ENCODE peak calls at places on chromosomes 6 and 20, in five cellular contexts. One of them, this sample, is unnamed.

GRCh38 chr20:43919686-43920403 is 5.2 kb downstream of the TOX2 start:
- DNase-seq in CD8-positive, alpha-beta T cell: no peak
- DNase-seq in upper lobe of right lung: peak
- DNase-seq in Peyer's patch: no peak
- DNase-seq in ovary: no peak
- DNase-seq in this sample: no peak

GRCh38 chr6:32488085-32488484 is 42.0 kb downstream of the HLA-DRB5 start:
- DNase-seq in CD8-positive, alpha-beta T cell: no peak
- DNase-seq in upper lobe of right lung: no peak
- DNase-seq in Peyer's patch: no peak
- DNase-seq in ovary: no peak
- DNase-seq in this sample: no peak

GRCh38 chr6:116158641-116159040 is 32.7 kb upstream of the COL10A1 start:
- DNase-seq in CD8-positive, alpha-beta T cell: no peak
- DNase-seq in upper lobe of right lung: no peak
- DNase-seq in Peyer's patch: no peak
- DNase-seq in ovary: no peak
- DNase-seq in this sample: no peak

GRCh38 chr6:13159295-13159694 is 169.0 kb downstream of the TBC1D7 start:
- DNase-seq in CD8-positive, alpha-beta T cell: no peak
- DNase-seq in upper lobe of right lung: no peak
- DNase-seq in Peyer's patch: no peak
- DNase-seq in ovary: no peak
- DNase-seq in this sample: no peak

GRCh38 chr6:33702345-33702977 is 9.0 kb downstream of the UQCC2 start:
- DNase-seq in CD8-positive, alpha-beta T cell: no peak
- DNase-seq in upper lobe of right lung: peak
- DNase-seq in Peyer's patch: peak
- DNase-seq in ovary: no peak
- DNase-seq in this sample: peak

GRCh38 chr6:130406935-130407532 is 41.2 kb downstream of the TMEM200A start:
- DNase-seq in CD8-positive, alpha-beta T cell: no peak
- DNase-seq in upper lobe of right lung: no peak
- DNase-seq in Peyer's patch: no peak
- DNase-seq in ovary: no peak
- DNase-seq in this sample: no peak

GRCh38 chr6:155883741-155884140 is 428.1 kb upstream of the NOX3 start:
- DNase-seq in CD8-positive, alpha-beta T cell: no peak
- DNase-seq in upper lobe of right lung: no peak
- DNase-seq in Peyer's patch: no peak
- DNase-seq in ovary: peak
- DNase-seq in this sample: no peak

GRCh38 chr6:74597266-74597665 is 608.6 kb downstream of the COL12A1 start:
- DNase-seq in CD8-positive, alpha-beta T cell: no peak
- DNase-seq in upper lobe of right lung: no peak
- DNase-seq in Peyer's patch: no peak
- DNase-seq in ovary: no peak
- DNase-seq in this sample: no peak

GRCh38 chr6:88220493-88220892 is 54.3 kb upstream of the CNR1 start:
- DNase-seq in CD8-positive, alpha-beta T cell: no peak
- DNase-seq in upper lobe of right lung: no peak
- DNase-seq in Peyer's patch: no peak
- DNase-seq in ovary: no peak
- DNase-seq in this sample: no peak

GRCh38 chr6:160523223-160523622 is 140.9 kb downstream of the LPA start:
- DNase-seq in CD8-positive, alpha-beta T cell: no peak
- DNase-seq in upper lobe of right lung: no peak
- DNase-seq in Peyer's patch: no peak
- DNase-seq in ovary: no peak
- DNase-seq in this sample: no peak

GRCh38 chr20:31494131-31494530 is 19.0 kb downstream of the REM1 start:
- DNase-seq in CD8-positive, alpha-beta T cell: no peak
- DNase-seq in upper lobe of right lung: no peak
- DNase-seq in Peyer's patch: no peak
- DNase-seq in ovary: peak
- DNase-seq in this sample: peak

GRCh38 chr6:19851273-19852089 is 14.3 kb downstream of the ID4 start:
- DNase-seq in CD8-positive, alpha-beta T cell: no peak
- DNase-seq in upper lobe of right lung: no peak
- DNase-seq in Peyer's patch: no peak
- DNase-seq in ovary: peak
- DNase-seq in this sample: no peak

GRCh38 chr6:25629202-25629584 is 22.8 kb upstream of the SCGN start:
- DNase-seq in CD8-positive, alpha-beta T cell: no peak
- DNase-seq in upper lobe of right lung: no peak
- DNase-seq in Peyer's patch: no peak
- DNase-seq in ovary: no peak
- DNase-seq in this sample: no peak

GRCh38 chr20:29452186-29452585 is 1805.3 kb upstream of the DEFB115 start:
- DNase-seq in CD8-positive, alpha-beta T cell: no peak
- DNase-seq in upper lobe of right lung: no peak
- DNase-seq in Peyer's patch: no peak
- DNase-seq in ovary: no peak
- DNase-seq in this sample: no peak

GRCh38 chr20:36493801-36494114 is 47.6 kb upstream of the MYL9 start:
- DNase-seq in CD8-positive, alpha-beta T cell: no peak
- DNase-seq in upper lobe of right lung: no peak
- DNase-seq in Peyer's patch: no peak
- DNase-seq in ovary: peak
- DNase-seq in this sample: no peak

GRCh38 chr20:14065774-14066173 is 70.5 kb downstream of the MACROD2 start:
- DNase-seq in CD8-positive, alpha-beta T cell: no peak
- DNase-seq in upper lobe of right lung: no peak
- DNase-seq in Peyer's patch: no peak
- DNase-seq in ovary: no peak
- DNase-seq in this sample: no peak

GRCh38 chr6:85347787-85348186 is 102.1 kb upstream of the NT5E start:
- DNase-seq in CD8-positive, alpha-beta T cell: no peak
- DNase-seq in upper lobe of right lung: no peak
- DNase-seq in Peyer's patch: no peak
- DNase-seq in ovary: no peak
- DNase-seq in this sample: no peak

GRCh38 chr6:32666420-32667300 is at the start of gene HLA-DQB1:
- DNase-seq in CD8-positive, alpha-beta T cell: peak
- DNase-seq in upper lobe of right lung: no peak
- DNase-seq in Peyer's patch: no peak
- DNase-seq in ovary: no peak
- DNase-seq in this sample: no peak

GRCh38 chr6:53928641-53929339 is 134.0 kb downstream of the LRRC1 start:
- DNase-seq in CD8-positive, alpha-beta T cell: no peak
- DNase-seq in upper lobe of right lung: no peak
- DNase-seq in Peyer's patch: no peak
- DNase-seq in ovary: no peak
- DNase-seq in this sample: no peak

GRCh38 chr6:3911614-3912336 is 62.6 kb downstream of the FAM50B start:
- DNase-seq in CD8-positive, alpha-beta T cell: no peak
- DNase-seq in upper lobe of right lung: no peak
- DNase-seq in Peyer's patch: no peak
- DNase-seq in ovary: peak
- DNase-seq in this sample: peak

GRCh38 chr6:130560231-130560630 is 194.4 kb downstream of the TMEM200A start:
- DNase-seq in CD8-positive, alpha-beta T cell: no peak
- DNase-seq in upper lobe of right lung: no peak
- DNase-seq in Peyer's patch: no peak
- DNase-seq in ovary: no peak
- DNase-seq in this sample: no peak

GRCh38 chr6:169230322-169230665 is 23.4 kb downstream of the THBS2 start:
- DNase-seq in CD8-positive, alpha-beta T cell: no peak
- DNase-seq in upper lobe of right lung: no peak
- DNase-seq in Peyer's patch: no peak
- DNase-seq in ovary: peak
- DNase-seq in this sample: no peak

GRCh38 chr6:169230923-169231789 is 22.5 kb downstream of the THBS2 start:
- DNase-seq in CD8-positive, alpha-beta T cell: no peak
- DNase-seq in upper lobe of right lung: no peak
- DNase-seq in Peyer's patch: no peak
- DNase-seq in ovary: no peak
- DNase-seq in this sample: no peak

GRCh38 chr6:169231790-169232506 is 21.7 kb downstream of the THBS2 start:
- DNase-seq in CD8-positive, alpha-beta T cell: no peak
- DNase-seq in upper lobe of right lung: no peak
- DNase-seq in Peyer's patch: no peak
- DNase-seq in ovary: peak
- DNase-seq in this sample: no peak

GRCh38 chr6:169227116-169227515 is 26.5 kb downstream of the THBS2 start:
- DNase-seq in CD8-positive, alpha-beta T cell: no peak
- DNase-seq in upper lobe of right lung: no peak
- DNase-seq in Peyer's patch: no peak
- DNase-seq in ovary: no peak
- DNase-seq in this sample: no peak

DNA sequence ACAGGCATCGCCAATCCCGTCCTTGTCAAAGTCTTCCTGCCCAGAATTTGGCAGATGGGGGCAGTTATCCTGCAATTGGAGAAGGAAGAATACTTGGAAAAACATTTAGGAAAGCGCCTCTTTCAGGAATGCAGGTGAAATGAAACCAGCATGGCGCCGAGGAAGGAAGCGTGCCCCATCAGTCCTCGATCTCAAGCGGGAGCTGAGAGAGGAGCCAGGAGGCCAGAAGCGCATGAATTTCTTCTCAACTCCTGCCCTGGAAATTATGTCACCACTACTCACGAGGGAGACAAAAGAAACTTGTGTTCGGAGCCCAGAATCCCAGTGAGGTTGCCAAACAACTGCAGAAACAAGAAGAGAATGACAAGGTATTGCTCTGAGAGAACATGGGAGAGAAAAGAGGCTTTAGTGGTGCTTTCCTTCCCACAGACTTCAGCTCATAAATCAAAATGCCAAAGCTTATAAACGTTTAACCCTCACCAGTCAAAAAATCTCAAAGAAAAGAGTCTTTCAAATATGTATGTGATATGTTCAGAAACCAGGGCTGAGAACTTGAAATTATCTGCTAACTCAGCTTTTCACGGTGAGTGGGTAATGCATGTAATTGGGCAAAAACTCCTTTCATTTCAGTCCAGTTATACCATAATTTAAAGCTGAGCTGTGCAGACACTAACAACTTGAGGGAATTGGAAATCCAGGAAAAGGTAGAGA is 23.9 kb downstream of the THBS2 start:
- DNase-seq in CD8-positive, alpha-beta T cell: no peak
- DNase-seq in upper lobe of right lung: no peak
- DNase-seq in Peyer's patch: no peak
- DNase-seq in ovary: peak
- DNase-seq in this sample: no peak
- H3K4me3 ChIP-seq in CD8-positive, alpha-beta T cell: no peak
- H3K4me3 ChIP-seq in upper lobe of right lung: no peak
- H3K4me3 ChIP-seq in Peyer's patch: no peak
- H3K4me3 ChIP-seq in ovary: no peak
- H3K4me3 ChIP-seq in this sample: no peak

DNA sequence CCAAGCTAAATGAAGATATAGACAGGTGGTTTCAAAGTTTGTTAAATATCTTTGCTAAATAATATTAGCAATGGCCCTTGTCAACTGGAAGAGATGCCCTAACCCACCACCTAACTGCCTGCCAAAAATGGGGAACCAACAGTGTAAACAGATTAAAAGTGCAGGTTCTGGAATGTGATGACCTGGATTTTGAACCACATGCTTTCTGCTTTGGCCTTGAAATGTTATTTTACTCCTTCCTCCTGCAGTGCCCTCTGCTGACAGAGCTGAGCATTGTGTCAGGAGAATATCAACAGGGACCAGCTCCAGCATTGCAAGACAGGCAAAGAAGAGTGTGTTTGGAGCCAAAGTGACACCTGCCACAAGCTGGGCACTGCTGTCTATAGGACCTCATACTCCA is 226.6 kb downstream of the MYLK4 start:
- DNase-seq in CD8-positive, alpha-beta T cell: no peak
- DNase-seq in upper lobe of right lung: no peak
- DNase-seq in Peyer's patch: no peak
- DNase-seq in ovary: no peak
- DNase-seq in this sample: no peak
- H3K4me3 ChIP-seq in CD8-positive, alpha-beta T cell: no peak
- H3K4me3 ChIP-seq in upper lobe of right lung: no peak
- H3K4me3 ChIP-seq in Peyer's patch: no peak
- H3K4me3 ChIP-seq in ovary: no peak
- H3K4me3 ChIP-seq in this sample: no peak

DNA sequence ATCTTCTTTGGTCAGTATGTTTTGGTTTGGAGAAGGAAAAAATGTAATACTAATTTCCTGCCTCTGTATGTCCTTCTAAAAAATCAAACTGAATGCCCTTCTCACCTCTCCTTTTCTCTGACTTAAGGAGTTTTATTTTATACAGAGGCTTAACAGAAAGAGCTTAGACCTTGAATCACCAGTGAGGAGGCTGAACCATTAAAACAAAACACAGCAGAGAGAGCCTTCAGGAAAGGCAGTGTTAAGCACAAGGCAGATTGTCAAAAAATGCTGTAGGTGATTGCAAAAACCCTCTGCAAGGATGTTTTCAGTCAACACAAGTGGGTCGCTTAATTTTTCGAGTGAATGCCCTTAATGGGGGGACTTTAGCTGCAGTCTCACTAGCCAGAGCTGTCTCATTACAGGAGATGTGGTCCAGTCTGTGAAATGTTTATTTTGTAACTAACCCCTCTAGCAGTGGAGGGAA is 481.3 kb upstream of the CITED2 start:
- DNase-seq in CD8-positive, alpha-beta T cell: no peak
- DNase-seq in upper lobe of right lung: no peak
- DNase-seq in Peyer's patch: no peak
- DNase-seq in ovary: no peak
- DNase-seq in this sample: no peak
- H3K4me3 ChIP-seq in CD8-positive, alpha-beta T cell: no peak
- H3K4me3 ChIP-seq in upper lobe of right lung: no peak
- H3K4me3 ChIP-seq in Peyer's patch: no peak
- H3K4me3 ChIP-seq in ovary: no peak
- H3K4me3 ChIP-seq in this sample: no peak

GRCh38 chr20:10653593-10654288 is 20.1 kb downstream of the JAG1 start:
- DNase-seq in CD8-positive, alpha-beta T cell: no peak
- DNase-seq in upper lobe of right lung: no peak
- DNase-seq in Peyer's patch: no peak
- DNase-seq in ovary: peak
- DNase-seq in this sample: no peak
- H3K4me3 ChIP-seq in CD8-positive, alpha-beta T cell: no peak
- H3K4me3 ChIP-seq in upper lobe of right lung: peak
- H3K4me3 ChIP-seq in Peyer's patch: no peak
- H3K4me3 ChIP-seq in ovary: peak
- H3K4me3 ChIP-seq in this sample: no peak

GRCh38 chr20:38804682-38805501 is 605 bp upstream of the PPP1R16B start:
- DNase-seq in CD8-positive, alpha-beta T cell: peak
- DNase-seq in upper lobe of right lung: no peak
- DNase-seq in Peyer's patch: peak
- DNase-seq in ovary: no peak
- DNase-seq in this sample: peak

GRCh38 chr20:38804243-38804642 is 1.3 kb upstream of the PPP1R16B start:
- DNase-seq in CD8-positive, alpha-beta T cell: no peak
- DNase-seq in upper lobe of right lung: no peak
- DNase-seq in Peyer's patch: no peak
- DNase-seq in ovary: no peak
- DNase-seq in this sample: no peak

GRCh38 chr20:38805958-38806854 is 709 bp downstream of the PPP1R16B start:
- DNase-seq in CD8-positive, alpha-beta T cell: peak
- DNase-seq in upper lobe of right lung: peak
- DNase-seq in Peyer's patch: no peak
- DNase-seq in ovary: no peak
- DNase-seq in this sample: peak

GRCh38 chr20:38806855-38807655 is 1.6 kb downstream of the PPP1R16B start:
- DNase-seq in CD8-positive, alpha-beta T cell: peak
- DNase-seq in upper lobe of right lung: no peak
- DNase-seq in Peyer's patch: no peak
- DNase-seq in ovary: no peak
- DNase-seq in this sample: peak

GRCh38 chr20:38805502-38805957 is at the start of gene PPP1R16B:
- DNase-seq in CD8-positive, alpha-beta T cell: peak
- DNase-seq in upper lobe of right lung: peak
- DNase-seq in Peyer's patch: peak
- DNase-seq in ovary: no peak
- DNase-seq in this sample: peak
- H3K4me3 ChIP-seq in CD8-positive, alpha-beta T cell: peak
- H3K4me3 ChIP-seq in upper lobe of right lung: peak
- H3K4me3 ChIP-seq in Peyer's patch: peak
- H3K4me3 ChIP-seq in ovary: peak
- H3K4me3 ChIP-seq in this sample: peak

This sample was measured in spleen.